ENCODE peak calls at places on chromosome 12, in six cellular contexts. V, F, H, D, Q and Z are unnamed samples.

GRCh38 chr12:1934068-1934467 is 15.6 kb upstream of the CACNA2D4 start:
- DNase-seq in F (no peak), D (no peak), Q (no peak), V (no peak), H (no peak), Z (no peak)

GRCh38 chr12:110199360-110200123 is 75.4 kb downstream of the IFT81 start:
- DNase-seq in D (peak), H (peak), Q (no peak), F (peak), V (peak), Z (no peak)

GRCh38 chr12:3097186-3097804 is 20.1 kb downstream of the TSPAN9 start:
- DNase-seq in V (peak), F (peak), D (peak), H (peak), Q (no peak), Z (no peak)

GRCh38 chr12:32181498-32182175 is 75.0 kb downstream of the BICD1 start:
- DNase-seq in D (no peak), F (peak), V (no peak), H (no peak), Q (no peak), Z (no peak)

GRCh38 chr12:75852143-75852542 is 179.4 kb downstream of the PHLDA1 start:
- DNase-seq in V (peak), H (peak), Q (no peak), F (peak), D (no peak), Z (no peak)

GRCh38 chr12:254912-255311 is 7.7 kb downstream of the SLC6A13 start:
- DNase-seq in H (no peak), Q (no peak), D (no peak), F (no peak), V (no peak), Z (no peak)

GRCh38 chr12:109680521-109681030 is 33.0 kb upstream of the FAM222A start:
- DNase-seq in D (no peak), H (no peak), F (peak), V (no peak), Q (no peak), Z (peak)

GRCh38 chr12:113788020-113788856 is 177.9 kb downstream of the RBM19 start:
- DNase-seq in H (peak), F (peak), D (no peak), V (no peak), Q (no peak), Z (no peak)

GRCh38 chr12:87323369-87323768 is 705.8 kb downstream of the C12orf50 start:
- DNase-seq in F (no peak), V (no peak), H (peak), Q (no peak), D (no peak), Z (no peak)

GRCh38 chr12:24767016-24767415 is 181.9 kb downstream of the BCAT1 start:
- DNase-seq in Q (no peak), V (peak), H (peak), F (no peak), D (no peak), Z (no peak)

GRCh38 chr12:16350682-16351081 is 3.2 kb downstream of the MGST1 start:
- DNase-seq in D (no peak), F (peak), V (peak), Q (no peak), H (peak), Z (no peak)

GRCh38 chr12:122265433-122265832 is 861 bp downstream of the VPS33A start:
- DNase-seq in V (no peak), D (no peak), H (no peak), Q (no peak), F (no peak), Z (no peak)